ENCODE peak calls at places on chromosome 5, in eight cellular contexts. One of them, this sample, is unnamed.

GRCh38 chr5:114367029-114367428 is 5.2 kb downstream of the KCNN2 start:
- DNase-seq in ELF-1: no peak
- DNase-seq in NCI-H748 treated with DMSO at 0.1 percent for 48 hours: no peak
- DNase-seq in NCI-H2081: no peak
- DNase-seq in posterior cingulate gyrus: no peak
- DNase-seq in T-cell: no peak
- DNase-seq in A549: no peak
- DNase-seq in AG09309: no peak
- DNase-seq in this sample: peak

GRCh38 chr5:9440517-9440916 is 105.4 kb downstream of the SEMA5A start:
- DNase-seq in ELF-1: no peak
- DNase-seq in NCI-H2081: no peak
- DNase-seq in A549: no peak
- DNase-seq in posterior cingulate gyrus: no peak
- DNase-seq in AG09309: peak
- DNase-seq in NCI-H748 treated with DMSO at 0.1 percent for 48 hours: no peak
- DNase-seq in T-cell: no peak
- DNase-seq in this sample: peak

GRCh38 chr5:66960373-66961137 is 236.0 kb downstream of the CD180 start:
- DNase-seq in posterior cingulate gyrus: no peak
- DNase-seq in T-cell: no peak
- DNase-seq in NCI-H748 treated with DMSO at 0.1 percent for 48 hours: peak
- DNase-seq in NCI-H2081: peak
- DNase-seq in ELF-1: no peak
- DNase-seq in AG09309: no peak
- DNase-seq in A549: peak
- DNase-seq in this sample: peak

GRCh38 chr5:148005788-148006520 is 57.8 kb upstream of the SPINK5 start:
- DNase-seq in AG09309: no peak
- DNase-seq in A549: peak
- DNase-seq in NCI-H748 treated with DMSO at 0.1 percent for 48 hours: no peak
- DNase-seq in ELF-1: peak
- DNase-seq in NCI-H2081: no peak
- DNase-seq in posterior cingulate gyrus: no peak
- DNase-seq in T-cell: no peak
- DNase-seq in this sample: peak

GRCh38 chr5:168788107-168788506 is 208.9 kb upstream of the PANK3 start:
- DNase-seq in AG09309: no peak
- DNase-seq in NCI-H2081: no peak
- DNase-seq in ELF-1: no peak
- DNase-seq in posterior cingulate gyrus: no peak
- DNase-seq in NCI-H748 treated with DMSO at 0.1 percent for 48 hours: no peak
- DNase-seq in T-cell: no peak
- DNase-seq in A549: no peak
- DNase-seq in this sample: no peak

GRCh38 chr5:175516933-175517823 is 38.8 kb downstream of the SFXN1 start:
- DNase-seq in NCI-H748 treated with DMSO at 0.1 percent for 48 hours: no peak
- DNase-seq in T-cell: no peak
- DNase-seq in posterior cingulate gyrus: no peak
- DNase-seq in A549: no peak
- DNase-seq in AG09309: no peak
- DNase-seq in ELF-1: no peak
- DNase-seq in NCI-H2081: no peak
- DNase-seq in this sample: no peak

GRCh38 chr5:169914766-169915165 is 65.5 kb downstream of the INSYN2B start:
- DNase-seq in NCI-H748 treated with DMSO at 0.1 percent for 48 hours: no peak
- DNase-seq in NCI-H2081: no peak
- DNase-seq in ELF-1: peak
- DNase-seq in posterior cingulate gyrus: peak
- DNase-seq in AG09309: no peak
- DNase-seq in T-cell: no peak
- DNase-seq in A549: no peak
- DNase-seq in this sample: peak

GRCh38 chr5:134735243-134735642 is 3.1 kb upstream of the CAMLG start:
- DNase-seq in posterior cingulate gyrus: no peak
- DNase-seq in T-cell: no peak
- DNase-seq in ELF-1: no peak
- DNase-seq in AG09309: no peak
- DNase-seq in A549: no peak
- DNase-seq in NCI-H748 treated with DMSO at 0.1 percent for 48 hours: no peak
- DNase-seq in NCI-H2081: no peak
- DNase-seq in this sample: no peak

GRCh38 chr5:72454996-72455395 is 52.2 kb downstream of the ZNF366 start:
- DNase-seq in A549: no peak
- DNase-seq in ELF-1: no peak
- DNase-seq in NCI-H748 treated with DMSO at 0.1 percent for 48 hours: no peak
- DNase-seq in posterior cingulate gyrus: no peak
- DNase-seq in NCI-H2081: no peak
- DNase-seq in T-cell: no peak
- DNase-seq in AG09309: no peak
- DNase-seq in this sample: no peak

GRCh38 chr5:100900142-100900795 is 2.8 kb downstream of the ST8SIA4 start:
- DNase-seq in ELF-1: peak
- DNase-seq in A549: peak
- DNase-seq in posterior cingulate gyrus: peak
- DNase-seq in NCI-H748 treated with DMSO at 0.1 percent for 48 hours: peak
- DNase-seq in NCI-H2081: no peak
- DNase-seq in T-cell: no peak
- DNase-seq in AG09309: no peak
- DNase-seq in this sample: no peak

GRCh38 chr5:16561660-16562059 is 55.1 kb downstream of the RETREG1 start:
- DNase-seq in AG09309: no peak
- DNase-seq in posterior cingulate gyrus: no peak
- DNase-seq in A549: no peak
- DNase-seq in NCI-H2081: no peak
- DNase-seq in ELF-1: no peak
- DNase-seq in T-cell: no peak
- DNase-seq in NCI-H748 treated with DMSO at 0.1 percent for 48 hours: no peak
- DNase-seq in this sample: no peak

GRCh38 chr5:38650540-38651275 is 94.3 kb upstream of the LIFR start:
- DNase-seq in A549: no peak
- DNase-seq in posterior cingulate gyrus: no peak
- DNase-seq in AG09309: no peak
- DNase-seq in ELF-1: no peak
- DNase-seq in T-cell: no peak
- DNase-seq in NCI-H748 treated with DMSO at 0.1 percent for 48 hours: peak
- DNase-seq in NCI-H2081: no peak
- DNase-seq in this sample: peak

GRCh38 chr5:76715734-76716455 is at the start of gene F2R:
- DNase-seq in NCI-H748 treated with DMSO at 0.1 percent for 48 hours: peak
- DNase-seq in NCI-H2081: peak
- DNase-seq in A549: peak
- DNase-seq in ELF-1: peak
- DNase-seq in AG09309: no peak
- DNase-seq in T-cell: peak
- DNase-seq in posterior cingulate gyrus: no peak
- DNase-seq in this sample: peak

GRCh38 chr5:10583663-10584572 is 20.0 kb downstream of the ANKRD33B start:
- DNase-seq in A549: no peak
- DNase-seq in T-cell: no peak
- DNase-seq in NCI-H748 treated with DMSO at 0.1 percent for 48 hours: peak
- DNase-seq in NCI-H2081: peak
- DNase-seq in AG09309: no peak
- DNase-seq in ELF-1: no peak
- DNase-seq in posterior cingulate gyrus: no peak
- DNase-seq in this sample: no peak

GRCh38 chr5:112366987-112367386 is 52.1 kb downstream of the EPB41L4A start:
- DNase-seq in NCI-H2081: no peak
- DNase-seq in AG09309: no peak
- DNase-seq in A549: peak
- DNase-seq in NCI-H748 treated with DMSO at 0.1 percent for 48 hours: no peak
- DNase-seq in T-cell: no peak
- DNase-seq in posterior cingulate gyrus: no peak
- DNase-seq in ELF-1: peak
- DNase-seq in this sample: no peak

GRCh38 chr5:149632311-149633251 is 51.3 kb downstream of the ARHGEF37 start:
- DNase-seq in T-cell: no peak
- DNase-seq in ELF-1: no peak
- DNase-seq in AG09309: no peak
- DNase-seq in NCI-H748 treated with DMSO at 0.1 percent for 48 hours: no peak
- DNase-seq in A549: peak
- DNase-seq in posterior cingulate gyrus: no peak
- DNase-seq in NCI-H2081: no peak
- DNase-seq in this sample: peak

GRCh38 chr5:149878371-149878770 is 66.2 kb downstream of the PDE6A start:
- DNase-seq in T-cell: no peak
- DNase-seq in NCI-H748 treated with DMSO at 0.1 percent for 48 hours: peak
- DNase-seq in NCI-H2081: peak
- DNase-seq in AG09309: no peak
- DNase-seq in ELF-1: no peak
- DNase-seq in posterior cingulate gyrus: no peak
- DNase-seq in A549: peak
- DNase-seq in this sample: no peak